ENCODE peak calls at places on chromosomes 12 and 14, in nine cellular contexts. X is NCI-H2029; D is T-helper 22 cell; M is pons; N is mucosa of descending colon; Y is CD4-positive, alpha-beta T cell; E is left colon; H is NCI-H1092 treated with DMSO at 0.1 percent for 48 hours; Q is RPMI7951. R is an unnamed sample.

GRCh38 chr14:74324945-74325361 is 22.2 kb upstream of the ABCD4 start:
- DNase-seq in D (no peak), Q (peak; percentile 35), E (no peak), H (no peak), N (no peak), X (no peak), Y (no peak), M (peak; percentile 36), R (peak; percentile 80)

GRCh38 chr14:35342160-35343010 is 50.2 kb downstream of the PSMA6 start:
- DNase-seq in D (no peak), M (no peak), H (peak; percentile 67), Q (peak; percentile 22), E (no peak), N (no peak), Y (no peak), X (peak; percentile 99), R (no peak)

GRCh38 chr14:77303417-77304156 is 17.1 kb downstream of the POMT2 start:
- DNase-seq in M (peak; percentile 89), X (peak; percentile 73), N (no peak), E (no peak), H (no peak), Y (no peak), D (no peak), Q (peak; percentile 89), R (no peak)

GRCh38 chr12:93098077-93098476 is 169.0 kb upstream of the EEA1 start:
- DNase-seq in E (peak; percentile 82), N (no peak), X (peak; percentile 53), M (peak; percentile 70), Y (peak; percentile 53), H (no peak), Q (no peak), D (peak; percentile 4), R (peak; percentile 95)

GRCh38 chr14:22852940-22853767 is 16.8 kb downstream of the MMP14 start:
- DNase-seq in M (peak; percentile 71), D (peak; percentile 59), Y (peak; percentile 94), Q (peak; percentile 83), E (peak; percentile 95), H (peak; percentile 73), X (peak; percentile 98), N (peak; percentile 91), R (peak; percentile 98)

GRCh38 chr14:104680806-104681688 is 8.4 kb upstream of the INF2 start:
- DNase-seq in E (peak; percentile 73), Q (peak; percentile 83), M (peak; percentile 96), D (no peak), X (no peak), N (peak; percentile 82), H (no peak), Y (no peak), R (peak; percentile 86)

GRCh38 chr12:58099476-58099875 is 158.1 kb downstream of the ATP23 start:
- DNase-seq in D (no peak), M (no peak), X (no peak), Y (no peak), Q (peak; percentile 27), H (no peak), N (no peak), E (no peak), R (no peak)

GRCh38 chr12:78403681-78404080 is 460.9 kb upstream of the SYT1 start:
- DNase-seq in Y (no peak), M (no peak), Q (peak; percentile 80), E (no peak), H (no peak), X (no peak), D (no peak), N (no peak), R (no peak)

GRCh38 chr14:68199465-68200145 is 380.0 kb downstream of the RAD51B start:
- DNase-seq in Q (peak; percentile 30), Y (no peak), N (no peak), M (no peak), X (no peak), D (no peak), H (no peak), E (no peak), R (no peak)

GRCh38 chr12:120972870-120973543 is 5.3 kb upstream of the HNF1A start:
- DNase-seq in X (peak; percentile 4), E (no peak), D (no peak), Y (no peak), M (no peak), N (no peak), H (no peak), Q (no peak), R (no peak)

GRCh38 chr14:105876829-105877228 is 350.4 kb downstream of the TMEM121 start:
- DNase-seq in Y (no peak), D (no peak), Q (no peak), H (no peak), E (no peak), M (no peak), N (peak; percentile 25), X (no peak), R (no peak)

GRCh38 chr12:131694116-131694838 is 16.6 kb upstream of the SFSWAP start:
- DNase-seq in H (no peak), E (no peak), N (no peak), Y (no peak), M (peak; percentile 50), D (no peak), X (no peak), Q (no peak), R (no peak)

GRCh38 chr12:58254463-58254862 is 313.1 kb downstream of the ATP23 start:
- DNase-seq in H (no peak), Q (no peak), M (no peak), N (no peak), E (no peak), D (no peak), Y (no peak), X (no peak), R (no peak)